ENCODE peak calls at places on chromosomes 13 and 19, in four cellular contexts. K is transverse colon, L is DND-41, W is IMR-90. R is an unnamed sample. For H3K4me1, the result is how much of the 10 kb centered on the place peaks cover.

GRCh38 chr19:518292-519231 is 11.3 kb downstream of the TPGS1 start:
- DNase-seq in L (no peak), K (peak), W (peak), R (peak)

GRCh38 chr13:76822691-76823267 is 63.4 kb downstream of the KCTD12 start:
- DNase-seq in L (no peak), W (peak), K (no peak), R (no peak)

GRCh38 chr19:29524912-29525870 is 603 bp upstream of the VSTM2B start:
- DNase-seq in K (no peak), W (no peak), L (no peak), R (no peak)

GRCh38 chr13:33186851-33187250 is 98.7 kb downstream of the STARD13 start:
- DNase-seq in W (peak), L (no peak), K (no peak), R (no peak)

GRCh38 chr13:40304391-40304790 is 362.1 kb downstream of the FOXO1 start:
- DNase-seq in K (no peak), L (no peak), W (no peak), R (no peak)

GRCh38 chr13:82165396-82166174 is 1716.7 kb downstream of the SLITRK1 start:
- DNase-seq in K (no peak), L (no peak), W (no peak), R (no peak)

GRCh38 chr13:114130708-114131580 is 1.5 kb downstream of the RASA3 start:
- DNase-seq in L (peak), K (peak), W (peak), R (peak)

GRCh38 chr13:107832521-107833095 is 382.7 kb downstream of the LIG4 start:
- DNase-seq in W (no peak), L (no peak), K (no peak), R (no peak)

GRCh38 chr13:35597451-35597850 is 121.0 kb upstream of the MAB21L1 start:
- DNase-seq in W (no peak), L (no peak), K (no peak), R (no peak)

GRCh38 chr19:49157445-49158224 is at the start of gene TRPM4:
- DNase-seq in L (peak), K (peak), W (peak), R (peak)

GRCh38 chr13:76711515-76712182 is 174.6 kb downstream of the KCTD12 start:
- DNase-seq in W (peak), K (peak), L (no peak), R (no peak)

GRCh38 chr19:54190503-54190941 is 586 bp upstream of the TSEN34 start:
- DNase-seq in K (peak), W (peak), L (peak), R (peak)

GRCh38 chr13:30702006-30702405 is 33.3 kb upstream of the ALOX5AP start:
- DNase-seq in L (peak), W (no peak), K (no peak), R (no peak)

GRCh38 chr13:76153239-76153638 is 517.1 kb downstream of the LMO7 start:
- DNase-seq in K (no peak), L (no peak), W (no peak), R (no peak)

GRCh38 chr13:99666146-99666805 is 165.0 kb downstream of the TM9SF2 start:
- DNase-seq in K (no peak), L (no peak), W (no peak), R (no peak)

GRCh38 chr19:30450101-30450500 is 77.9 kb downstream of the ZNF536 start:
- DNase-seq in K (peak), W (no peak), L (peak), R (no peak)

GRCh38 chr19:14116918-14117578 is 514 bp downstream of the PRKACA start:
- DNase-seq in W (no peak), L (peak), K (no peak), R (no peak)

GRCh38 chr13:106095406-106095805 is 440.1 kb downstream of the EFNB2 start:
- DNase-seq in W (no peak), K (no peak), L (no peak), R (no peak)

GRCh38 chr13:22451345-22451744 is 729.4 kb upstream of the SGCG start:
- DNase-seq in W (no peak), L (no peak), K (no peak), R (no peak)

GRCh38 chr19:41298327-41298964 is 11.5 kb upstream of the CCDC97 start:
- DNase-seq in L (no peak), K (peak), W (peak), R (no peak)

GRCh38 chr19:850221-850978 is 1.7 kb upstream of the ELANE start:
- DNase-seq in K (peak), W (peak), L (peak), R (no peak)

GRCh38 chr13:35767256-35767981 is 290.9 kb upstream of the MAB21L1 start:
- DNase-seq in L (no peak), W (no peak), K (no peak), R (no peak)

GRCh38 chr13:113970810-113971470 is 2.9 kb downstream of the C13orf46 start:
- DNase-seq in K (peak), L (no peak), W (peak), R (no peak)

GRCh38 chr13:47865883-47866282 is 135.2 kb downstream of the SUCLA2 start:
- DNase-seq in W (no peak), K (no peak), L (no peak), R (no peak)

GRCh38 chr19:50723735-50724521 is 764 bp downstream of the CLEC11A start:
- DNase-seq in L (no peak), K (no peak), W (no peak), R (no peak)

GRCh38 chr19:48794291-48794690 is 16.5 kb downstream of the BCAT2 start:
- DNase-seq in K (no peak), W (no peak), L (no peak), R (no peak)

GRCh38 chr19:53945441-53945840 is 17.3 kb upstream of the CACNG8 start:
- DNase-seq in K (no peak), L (no peak), W (peak), R (no peak)

GRCh38 chr13:98033277-98034247 is 80.1 kb downstream of the IPO5 start:
- DNase-seq in L (peak), W (peak), K (no peak), R (no peak)

GRCh38 chr19:28313633-28314032 is 899.3 kb downstream of the UQCRFS1 start:
- DNase-seq in L (no peak), K (no peak), W (peak), R (no peak)

GRCh38 chr13:104779311-104779710 is 1713.1 kb upstream of the SLC10A2 start:
- DNase-seq in W (peak), L (peak), K (no peak), R (no peak)

GRCh38 chr19:14248578-14249011 is 42.6 kb upstream of the ADGRL1 start:
- DNase-seq in L (no peak), K (peak), W (no peak), R (peak)

GRCh38 chr13:32947886-32948285 is 68.3 kb upstream of the KL start:
- DNase-seq in K (no peak), L (no peak), W (no peak), R (no peak)

GRCh38 chr19:31223805-31224534 is 125.3 kb downstream of the TSHZ3 start:
- DNase-seq in W (peak), K (no peak), L (no peak), R (no peak)

GRCh38 chr19:11685676-11686650 is 52.8 kb downstream of the ZNF823 start:
- DNase-seq in W (no peak), L (no peak), K (no peak), R (no peak)

GRCh38 chr13:41352935-41353801 is 42.1 kb downstream of the NAA16 start:
- DNase-seq in K (no peak), W (peak), L (peak), R (peak)

GRCh38 chr13:100440756-100441421 is 147.7 kb downstream of the GGACT start:
- DNase-seq in L (no peak), W (peak), K (no peak), R (no peak)

GRCh38 chr13:33217256-33217655 is 68.3 kb downstream of the STARD13 start:
- DNase-seq in W (no peak), L (no peak), K (no peak), R (no peak)

GRCh38 chr13:111908981-111909380 is 158.0 kb upstream of the SOX1 start:
- DNase-seq in L (no peak), W (no peak), K (no peak), R (peak)

GRCh38 chr13:78201411-78201810 is 282.8 kb upstream of the EDNRB start:
- DNase-seq in L (no peak), K (no peak), W (no peak), R (no peak)

GRCh38 chr13:51938454-51938853 is 72.8 kb downstream of the ATP7B start:
- DNase-seq in L (no peak), K (no peak), W (no peak), R (no peak)

GRCh38 chr19:47633996-47634395 is 25.1 kb downstream of the BICRA start:
- DNase-seq in L (no peak), K (no peak), W (no peak), R (no peak)

GRCh38 chr19:47631681-47632446 is 22.9 kb downstream of the BICRA start:
- DNase-seq in L (no peak), W (no peak), K (no peak), R (no peak)

GRCh38 chr19:47633516-47633915 is 24.6 kb downstream of the BICRA start:
- DNase-seq in K (no peak), W (no peak), L (no peak), R (no peak)

GRCh38 chr19:47641891-47642485 is 33.1 kb downstream of the BICRA start:
- DNase-seq in L (no peak), K (no peak), W (no peak), R (no peak)

DNA sequence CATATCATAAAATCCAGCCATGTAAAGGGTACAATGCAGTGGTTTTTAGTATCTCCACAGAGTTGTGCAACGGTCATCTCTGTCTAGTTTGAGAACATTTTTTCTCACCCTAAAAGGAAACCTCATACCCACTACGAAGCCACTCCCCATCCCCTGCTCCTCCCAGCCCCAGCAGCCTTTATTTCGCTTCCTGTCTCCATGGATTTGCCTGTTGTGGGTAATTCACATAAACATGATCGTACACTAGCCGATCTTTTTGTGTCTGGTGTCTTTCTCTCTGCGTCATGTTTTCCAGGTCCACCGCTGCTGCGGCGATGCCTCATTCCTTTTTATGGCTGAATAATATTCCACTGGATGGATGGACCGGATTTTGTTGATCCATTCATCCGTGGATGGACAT is 28.6 kb downstream of the BICRA start:
- DNase-seq in L (no peak), W (no peak), K (no peak), R (no peak)
- H3K27ac ChIP-seq in L (no peak), W (no peak), K (peak), R (no peak)

DNA sequence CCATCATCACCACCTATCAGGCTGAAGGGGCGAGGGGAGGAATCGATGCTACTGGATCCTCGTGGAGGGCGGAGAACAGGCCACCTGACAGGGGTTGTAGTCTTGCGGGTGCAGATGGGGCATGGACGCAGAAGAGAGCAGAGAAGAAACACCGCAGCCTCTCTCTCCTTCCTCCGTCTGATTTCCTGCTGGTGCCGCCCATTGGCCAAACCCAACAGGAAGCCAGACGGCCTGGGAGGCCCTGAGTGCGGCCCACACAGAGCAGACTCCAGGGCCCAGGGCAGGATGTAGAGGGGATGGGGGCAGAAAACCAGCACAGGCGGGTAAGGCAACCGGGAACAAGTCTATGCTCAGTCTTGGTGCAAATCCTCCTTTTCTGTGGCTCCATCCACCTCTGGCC is 15.4 kb downstream of the CEBPA start:
- DNase-seq in K (no peak), L (no peak), W (no peak), R (no peak)
- H3K4me1 ChIP-seq in K (under half), L (under half), W (under half), R (under half)

DNA sequence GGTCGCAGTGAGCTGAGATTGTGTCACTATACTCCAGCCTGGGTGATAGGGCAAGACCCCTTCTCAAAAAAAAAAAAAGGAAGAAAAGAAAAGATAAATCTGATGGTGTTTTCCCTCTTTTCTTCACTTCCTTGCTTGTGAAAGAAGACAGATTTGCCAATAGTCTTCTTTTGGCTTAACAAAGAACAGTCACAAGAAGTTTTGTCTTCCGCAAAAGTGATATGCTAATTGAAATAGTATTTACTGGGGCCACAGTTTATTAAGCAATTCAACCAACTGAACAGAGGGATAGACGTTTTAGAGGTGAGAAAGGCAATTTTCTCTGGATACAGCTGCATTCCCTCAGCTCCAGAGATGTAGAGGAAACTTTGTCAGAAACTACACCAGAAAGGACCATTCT is 22.9 kb upstream of the PLAUR start:
- DNase-seq in L (no peak), W (no peak), K (no peak), R (no peak)
- H3K27ac ChIP-seq in L (no peak), W (no peak), K (no peak), R (no peak)

DNA sequence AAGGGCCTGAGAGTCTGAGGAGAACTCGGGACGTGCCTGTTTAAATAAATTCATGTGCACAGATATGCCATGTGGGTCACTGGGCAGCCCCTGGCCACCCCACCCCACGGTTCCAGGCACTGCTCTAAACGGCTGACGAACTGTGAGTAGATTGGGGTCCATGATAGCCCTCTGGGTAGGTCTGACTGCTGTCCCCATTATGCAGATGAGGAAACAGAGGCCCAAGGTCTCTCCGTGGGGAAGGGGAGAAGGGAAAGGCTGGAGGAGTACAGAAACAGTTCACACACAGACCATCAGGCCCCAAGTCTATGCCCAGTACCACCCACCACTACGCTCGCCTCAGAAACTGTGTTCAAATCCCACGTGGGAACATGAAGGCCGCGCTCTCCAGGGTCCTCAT is 14.1 kb downstream of the ZNF787 start:
- DNase-seq in K (no peak), L (no peak), W (no peak), R (no peak)
- H3K4me1 ChIP-seq in K (half or more), L (under half), W (under half), R (under half)

DNA sequence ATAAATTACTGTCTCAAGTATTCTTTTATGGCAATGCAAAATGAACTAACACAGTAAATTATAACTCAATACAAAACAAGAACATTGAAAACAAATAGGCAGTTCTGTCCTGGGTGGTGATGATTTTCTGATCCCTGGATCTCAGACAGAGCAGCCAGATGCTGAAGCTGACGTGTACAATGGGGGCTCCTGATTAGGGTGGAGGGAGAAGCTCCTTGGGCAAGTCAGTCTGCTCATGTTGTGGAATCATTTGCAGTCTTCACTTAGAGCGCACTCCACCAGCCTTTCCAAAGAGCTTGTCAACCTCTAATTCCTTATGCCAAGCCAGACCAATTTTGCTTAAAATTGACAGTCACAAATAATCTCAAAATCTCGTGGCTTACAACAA is 21.6 kb downstream of the FXYD5 start:
- DNase-seq in K (no peak), L (no peak), W (no peak), R (no peak)
- H3K27ac ChIP-seq in K (no peak), L (no peak), W (no peak), R (no peak)

DNA sequence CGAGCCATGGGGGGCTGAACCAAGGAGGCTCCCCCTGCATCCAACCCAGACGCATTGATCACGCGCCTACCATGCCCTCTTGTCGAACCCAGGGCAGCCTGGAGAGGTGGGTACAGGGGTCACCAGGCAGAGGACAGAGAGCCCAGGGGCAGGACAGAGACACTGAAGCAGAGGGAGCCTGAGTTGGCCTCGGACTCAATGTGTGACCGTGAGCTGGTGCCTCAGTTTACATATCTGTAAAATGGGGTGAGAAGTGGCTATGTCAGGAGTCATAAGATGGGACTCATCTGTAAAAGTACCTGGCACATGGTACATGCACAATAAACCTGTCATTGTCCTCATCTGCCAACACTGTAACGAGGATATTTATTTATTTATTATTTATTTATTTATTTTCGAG is 24.1 kb upstream of the NFIC start:
- DNase-seq in W (no peak), L (no peak), K (no peak), R (no peak)
- H3K4me1 ChIP-seq in W (under half), L (under half), K (under half), R (under half)

GRCh38 chr19:3041302-3041701 is 12.2 kb upstream of the TLE2 start:
- DNase-seq in W (no peak), L (no peak), K (no peak), R (no peak)
- H3K27ac ChIP-seq in W (no peak), L (peak), K (peak), R (peak)

GRCh38 chr13:46170687-46171086 is 11.3 kb downstream of the LCP1 start:
- DNase-seq in W (no peak), K (no peak), L (peak), R (peak)

GRCh38 chr13:46173656-46174055 is 8.3 kb downstream of the LCP1 start:
- DNase-seq in L (no peak), W (no peak), K (no peak), R (no peak)

GRCh38 chr13:46171739-46172138 is 10.2 kb downstream of the LCP1 start:
- DNase-seq in K (no peak), W (no peak), L (no peak), R (no peak)

GRCh38 chr13:46171223-46171622 is 10.8 kb downstream of the LCP1 start:
- DNase-seq in K (no peak), W (no peak), L (no peak), R (no peak)

DNA sequence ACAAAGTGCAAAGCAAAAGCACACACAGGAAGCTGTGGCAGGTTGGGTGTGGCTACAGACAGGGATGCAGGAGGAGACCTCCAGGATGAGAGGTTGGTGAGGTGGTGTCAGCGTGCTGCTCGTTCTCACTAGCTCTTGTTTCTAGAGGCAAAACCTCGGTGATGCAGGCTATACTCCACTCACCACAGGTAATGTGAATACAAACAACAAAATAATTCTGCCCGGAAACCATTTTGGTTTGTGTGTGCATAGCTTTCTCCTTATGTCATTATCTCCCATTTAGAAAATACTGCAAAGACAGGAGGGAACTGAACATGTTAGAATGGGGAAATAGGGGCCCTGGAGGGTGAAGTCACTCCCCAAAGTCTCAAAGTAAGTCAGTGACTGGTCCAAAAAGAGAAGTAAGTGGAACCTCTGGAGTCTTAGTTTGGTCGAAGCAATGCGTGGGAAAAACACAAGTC is 9.4 kb downstream of the LCP1 start:
- DNase-seq in W (no peak), K (peak), L (peak), R (peak)
- H3K4me1 ChIP-seq in W (under half), K (under half), L (half or more), R (half or more)

DNA sequence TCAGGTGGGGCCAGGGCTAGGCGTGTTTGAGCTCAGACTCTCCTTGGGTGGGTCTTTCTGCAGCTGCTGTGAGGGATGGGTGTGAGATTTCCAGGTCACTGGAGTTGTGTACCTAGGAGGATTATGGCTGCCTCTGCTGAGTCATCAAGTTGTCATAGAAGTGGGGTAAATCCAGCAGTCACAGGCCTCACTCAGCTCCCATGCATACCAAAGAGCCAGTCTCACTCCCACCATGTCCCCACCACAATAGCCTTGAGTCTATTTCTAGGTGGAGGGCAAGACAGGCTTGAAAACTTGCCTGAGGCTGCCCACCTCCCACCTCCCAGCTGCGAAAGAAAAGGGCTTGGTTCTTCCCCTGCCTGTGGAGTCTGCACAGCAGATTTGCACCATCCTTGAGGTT is 194.0 kb upstream of the PCDH17 start:
- DNase-seq in K (no peak), L (no peak), W (no peak), R (no peak)
- H3K27ac ChIP-seq in K (no peak), L (no peak), W (no peak), R (no peak)